ENCODE peak calls at places on chromosomes 3 and 15, in six cellular contexts. One of them, this sample, is unnamed.

GRCh38 chr15:39925112-39925830 is 5.2 kb upstream of the GPR176 start:
- DNase-seq in foreskin fibroblast: no peak
- DNase-seq in psoas muscle: no peak
- DNase-seq in HFF-Myc: no peak
- DNase-seq in IMR-90: peak
- DNase-seq in HFFc6: no peak
- DNase-seq in this sample: no peak

GRCh38 chr3:5929027-5929426 is 741.5 kb downstream of the EDEM1 start:
- DNase-seq in foreskin fibroblast: no peak
- DNase-seq in HFF-Myc: no peak
- DNase-seq in IMR-90: no peak
- DNase-seq in psoas muscle: no peak
- DNase-seq in HFFc6: no peak
- DNase-seq in this sample: no peak

GRCh38 chr15:32794973-32795372 is 77.2 kb downstream of the GREM1 start:
- DNase-seq in HFFc6: no peak
- DNase-seq in HFF-Myc: no peak
- DNase-seq in psoas muscle: no peak
- DNase-seq in foreskin fibroblast: no peak
- DNase-seq in IMR-90: peak
- DNase-seq in this sample: no peak

GRCh38 chr3:194296832-194297666 is 54.1 kb downstream of the CPN2 start:
- DNase-seq in IMR-90: no peak
- DNase-seq in psoas muscle: peak
- DNase-seq in HFFc6: no peak
- DNase-seq in HFF-Myc: no peak
- DNase-seq in foreskin fibroblast: no peak
- DNase-seq in this sample: no peak

GRCh38 chr15:84669726-84670125 is 11.7 kb upstream of the NMB start:
- DNase-seq in HFF-Myc: no peak
- DNase-seq in foreskin fibroblast: peak
- DNase-seq in HFFc6: no peak
- DNase-seq in psoas muscle: no peak
- DNase-seq in IMR-90: peak
- DNase-seq in this sample: no peak

GRCh38 chr3:132034486-132035464 is at the start of gene CPNE4:
- DNase-seq in IMR-90: peak
- DNase-seq in foreskin fibroblast: peak
- DNase-seq in psoas muscle: peak
- DNase-seq in HFF-Myc: peak
- DNase-seq in HFFc6: peak
- DNase-seq in this sample: peak

GRCh38 chr3:139655880-139656279 is 21.9 kb downstream of the NMNAT3 start:
- DNase-seq in psoas muscle: no peak
- DNase-seq in foreskin fibroblast: no peak
- DNase-seq in HFF-Myc: no peak
- DNase-seq in HFFc6: no peak
- DNase-seq in IMR-90: no peak
- DNase-seq in this sample: no peak

GRCh38 chr3:7707192-7707591 is 794.4 kb upstream of the LMCD1 start:
- DNase-seq in HFF-Myc: no peak
- DNase-seq in psoas muscle: no peak
- DNase-seq in HFFc6: no peak
- DNase-seq in IMR-90: no peak
- DNase-seq in foreskin fibroblast: no peak
- DNase-seq in this sample: no peak

GRCh38 chr15:59222906-59223579 is 16.4 kb downstream of the LDHAL6B start:
- DNase-seq in HFF-Myc: no peak
- DNase-seq in psoas muscle: no peak
- DNase-seq in foreskin fibroblast: peak
- DNase-seq in IMR-90: no peak
- DNase-seq in HFFc6: no peak
- DNase-seq in this sample: no peak

GRCh38 chr3:1172642-1173041 is 79.8 kb downstream of the CNTN6 start:
- DNase-seq in HFF-Myc: no peak
- DNase-seq in psoas muscle: no peak
- DNase-seq in foreskin fibroblast: no peak
- DNase-seq in IMR-90: no peak
- DNase-seq in HFFc6: no peak
- DNase-seq in this sample: no peak

GRCh38 chr3:9884555-9885165 is 4.6 kb upstream of the CIDEC start:
- DNase-seq in foreskin fibroblast: peak
- DNase-seq in HFF-Myc: peak
- DNase-seq in IMR-90: peak
- DNase-seq in HFFc6: peak
- DNase-seq in psoas muscle: no peak
- DNase-seq in this sample: no peak

GRCh38 chr3:133932009-133932408 is 36.3 kb upstream of the RAB6B start:
- DNase-seq in HFF-Myc: no peak
- DNase-seq in HFFc6: no peak
- DNase-seq in IMR-90: no peak
- DNase-seq in foreskin fibroblast: no peak
- DNase-seq in psoas muscle: no peak
- DNase-seq in this sample: no peak

GRCh38 chr15:45606841-45607240 is 19.7 kb downstream of the BLOC1S6 start:
- DNase-seq in IMR-90: no peak
- DNase-seq in psoas muscle: no peak
- DNase-seq in HFF-Myc: no peak
- DNase-seq in HFFc6: no peak
- DNase-seq in foreskin fibroblast: no peak
- DNase-seq in this sample: no peak

GRCh38 chr15:69919816-69920215 is 177.9 kb downstream of the TLE3 start:
- DNase-seq in IMR-90: no peak
- DNase-seq in psoas muscle: no peak
- DNase-seq in foreskin fibroblast: no peak
- DNase-seq in HFFc6: no peak
- DNase-seq in HFF-Myc: no peak
- DNase-seq in this sample: no peak

GRCh38 chr3:9147215-9147895 is 102.1 kb downstream of the SRGAP3 start:
- DNase-seq in psoas muscle: no peak
- DNase-seq in foreskin fibroblast: no peak
- DNase-seq in HFF-Myc: no peak
- DNase-seq in IMR-90: no peak
- DNase-seq in HFFc6: no peak
- DNase-seq in this sample: no peak

GRCh38 chr15:90579213-90579612 is 49.5 kb downstream of the CRTC3 start:
- DNase-seq in foreskin fibroblast: no peak
- DNase-seq in IMR-90: no peak
- DNase-seq in HFFc6: no peak
- DNase-seq in psoas muscle: no peak
- DNase-seq in HFF-Myc: no peak
- DNase-seq in this sample: no peak

GRCh38 chr3:132536442-132537153 is 60.5 kb upstream of the ACKR4 start:
- DNase-seq in psoas muscle: no peak
- DNase-seq in foreskin fibroblast: no peak
- DNase-seq in HFF-Myc: no peak
- DNase-seq in IMR-90: peak
- DNase-seq in HFFc6: peak
- DNase-seq in this sample: no peak

GRCh38 chr3:71451812-71452211 is 131.7 kb downstream of the FOXP1 start:
- DNase-seq in HFFc6: no peak
- DNase-seq in psoas muscle: no peak
- DNase-seq in HFF-Myc: no peak
- DNase-seq in IMR-90: no peak
- DNase-seq in foreskin fibroblast: no peak
- DNase-seq in this sample: no peak

GRCh38 chr3:50630916-50631315 is 14.0 kb downstream of the MAPKAPK3 start:
- DNase-seq in HFF-Myc: no peak
- DNase-seq in HFFc6: no peak
- DNase-seq in foreskin fibroblast: no peak
- DNase-seq in psoas muscle: no peak
- DNase-seq in IMR-90: no peak
- DNase-seq in this sample: no peak

GRCh38 chr3:60720696-60721228 is 530.5 kb downstream of the FHIT start:
- DNase-seq in HFF-Myc: no peak
- DNase-seq in foreskin fibroblast: no peak
- DNase-seq in psoas muscle: no peak
- DNase-seq in IMR-90: no peak
- DNase-seq in HFFc6: no peak
- DNase-seq in this sample: no peak

GRCh38 chr15:84046064-84046637 is 189.4 kb upstream of the GOLGA6L4 start:
- DNase-seq in HFF-Myc: no peak
- DNase-seq in HFFc6: no peak
- DNase-seq in psoas muscle: no peak
- DNase-seq in foreskin fibroblast: no peak
- DNase-seq in IMR-90: no peak
- DNase-seq in this sample: no peak

GRCh38 chr3:189082666-189083427 is 88.9 kb upstream of the TPRG1 start:
- DNase-seq in foreskin fibroblast: no peak
- DNase-seq in IMR-90: no peak
- DNase-seq in HFFc6: no peak
- DNase-seq in HFF-Myc: no peak
- DNase-seq in psoas muscle: no peak
- DNase-seq in this sample: no peak

GRCh38 chr3:12231481-12231880 is 57.4 kb upstream of the PPARG start:
- DNase-seq in HFF-Myc: no peak
- DNase-seq in psoas muscle: no peak
- DNase-seq in foreskin fibroblast: no peak
- DNase-seq in IMR-90: peak
- DNase-seq in HFFc6: no peak
- DNase-seq in this sample: no peak

GRCh38 chr15:41545218-41545617 is 1.2 kb upstream of the RPAP1 start:
- DNase-seq in IMR-90: no peak
- DNase-seq in HFFc6: no peak
- DNase-seq in foreskin fibroblast: no peak
- DNase-seq in psoas muscle: no peak
- DNase-seq in HFF-Myc: no peak
- DNase-seq in this sample: no peak

GRCh38 chr3:128366136-128366535 is 100.6 kb downstream of the DNAJB8 start:
- DNase-seq in psoas muscle: peak
- DNase-seq in foreskin fibroblast: no peak
- DNase-seq in HFF-Myc: no peak
- DNase-seq in IMR-90: no peak
- DNase-seq in HFFc6: no peak
- DNase-seq in this sample: no peak

GRCh38 chr3:128364808-128365360 is 101.8 kb downstream of the DNAJB8 start:
- DNase-seq in HFFc6: no peak
- DNase-seq in foreskin fibroblast: no peak
- DNase-seq in psoas muscle: no peak
- DNase-seq in IMR-90: no peak
- DNase-seq in HFF-Myc: no peak
- DNase-seq in this sample: no peak

GRCh38 chr3:128362026-128362965 is 104.4 kb downstream of the DNAJB8 start:
- DNase-seq in psoas muscle: no peak
- DNase-seq in HFFc6: no peak
- DNase-seq in HFF-Myc: no peak
- DNase-seq in IMR-90: no peak
- DNase-seq in foreskin fibroblast: no peak
- DNase-seq in this sample: no peak

GRCh38 chr3:128366652-128367051 is 100.0 kb downstream of the DNAJB8 start:
- DNase-seq in HFF-Myc: no peak
- DNase-seq in HFFc6: no peak
- DNase-seq in foreskin fibroblast: no peak
- DNase-seq in psoas muscle: no peak
- DNase-seq in IMR-90: no peak
- DNase-seq in this sample: no peak

DNA sequence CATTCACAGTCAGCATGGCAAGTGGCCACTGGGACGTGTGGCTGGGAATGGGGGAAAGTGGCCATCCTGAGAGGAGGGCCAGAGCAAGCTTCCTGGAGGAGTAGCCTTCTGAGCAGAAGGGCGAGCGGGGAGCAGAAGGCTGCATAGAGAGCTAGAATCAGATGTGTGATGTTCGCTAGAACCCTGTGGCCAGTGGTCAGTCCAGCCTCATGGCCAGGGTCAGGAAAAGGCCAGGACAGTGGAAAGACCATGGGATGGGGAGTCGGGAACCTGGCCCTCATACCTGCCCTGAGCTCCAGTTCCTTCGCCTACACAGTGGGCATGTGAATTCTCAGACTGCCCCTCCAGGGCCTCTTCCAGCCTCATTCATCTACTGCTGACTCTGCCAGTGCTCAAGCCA is 102.4 kb downstream of the DNAJB8 start:
- DNase-seq in IMR-90: no peak
- DNase-seq in psoas muscle: no peak
- DNase-seq in foreskin fibroblast: no peak
- DNase-seq in HFFc6: no peak
- DNase-seq in HFF-Myc: no peak
- DNase-seq in this sample: no peak
- TF ChIP-seq CTCF in IMR-90: no peak
- TF ChIP-seq CTCF in psoas muscle: no peak
- TF ChIP-seq CTCF in foreskin fibroblast: no peak
- TF ChIP-seq CTCF in HFFc6: no peak
- TF ChIP-seq CTCF in HFF-Myc: no peak
- TF ChIP-seq CTCF in this sample: no peak

GRCh38 chr3:170062769-170063168 is 25.0 kb downstream of the GPR160 start:
- DNase-seq in foreskin fibroblast: no peak
- DNase-seq in psoas muscle: no peak
- DNase-seq in HFF-Myc: no peak
- DNase-seq in IMR-90: no peak
- DNase-seq in HFFc6: no peak
- DNase-seq in this sample: no peak
- TF ChIP-seq CTCF in foreskin fibroblast: peak
- TF ChIP-seq CTCF in psoas muscle: no peak
- TF ChIP-seq CTCF in HFF-Myc: peak
- TF ChIP-seq CTCF in IMR-90: no peak
- TF ChIP-seq CTCF in HFFc6: peak
- TF ChIP-seq CTCF in this sample: no peak

GRCh38 chr3:146746190-146746589 is 141.0 kb upstream of the PLSCR5 start:
- DNase-seq in HFF-Myc: peak
- DNase-seq in IMR-90: peak
- DNase-seq in psoas muscle: no peak
- DNase-seq in foreskin fibroblast: peak
- DNase-seq in HFFc6: peak
- DNase-seq in this sample: no peak

GRCh38 chr3:146747051-146747450 is 141.9 kb upstream of the PLSCR5 start:
- DNase-seq in foreskin fibroblast: no peak
- DNase-seq in IMR-90: no peak
- DNase-seq in HFFc6: no peak
- DNase-seq in HFF-Myc: no peak
- DNase-seq in psoas muscle: no peak
- DNase-seq in this sample: no peak

GRCh38 chr3:146750196-146750595 is 145.1 kb upstream of the PLSCR5 start:
- DNase-seq in HFFc6: peak
- DNase-seq in psoas muscle: no peak
- DNase-seq in IMR-90: peak
- DNase-seq in foreskin fibroblast: peak
- DNase-seq in HFF-Myc: peak
- DNase-seq in this sample: no peak

DNA sequence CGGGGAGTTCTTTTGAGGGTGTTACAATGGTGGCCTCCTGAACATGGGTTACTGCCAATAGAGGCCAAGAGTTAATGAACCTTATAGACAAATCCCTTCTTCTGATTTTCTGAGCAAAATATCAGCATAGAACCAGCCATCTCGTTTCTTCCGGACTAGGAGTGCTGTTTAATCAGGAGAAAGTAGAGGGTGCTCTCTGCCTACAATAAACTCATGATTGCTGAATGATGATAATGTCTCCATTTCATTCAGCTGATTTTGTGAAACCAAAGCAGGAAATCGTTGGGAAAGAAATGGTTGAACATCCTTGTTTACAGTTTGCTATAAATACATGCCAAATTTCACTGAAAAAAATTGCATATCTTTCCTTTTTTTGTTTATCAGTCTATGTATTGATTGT is 142.8 kb upstream of the PLSCR5 start:
- DNase-seq in foreskin fibroblast: peak
- DNase-seq in psoas muscle: no peak
- DNase-seq in HFF-Myc: peak
- DNase-seq in HFFc6: peak
- DNase-seq in IMR-90: peak
- DNase-seq in this sample: no peak
- TF ChIP-seq CTCF in foreskin fibroblast: peak
- TF ChIP-seq CTCF in psoas muscle: no peak
- TF ChIP-seq CTCF in HFF-Myc: peak
- TF ChIP-seq CTCF in HFFc6: peak
- TF ChIP-seq CTCF in IMR-90: peak
- TF ChIP-seq CTCF in this sample: no peak

GRCh38 chr15:65101891-65102708 is 12.9 kb downstream of the UBAP1L start:
- DNase-seq in IMR-90: no peak
- DNase-seq in HFFc6: no peak
- DNase-seq in psoas muscle: no peak
- DNase-seq in foreskin fibroblast: no peak
- DNase-seq in HFF-Myc: no peak
- DNase-seq in this sample: no peak
- TF ChIP-seq CTCF in IMR-90: no peak
- TF ChIP-seq CTCF in HFFc6: peak
- TF ChIP-seq CTCF in psoas muscle: no peak
- TF ChIP-seq CTCF in foreskin fibroblast: no peak
- TF ChIP-seq CTCF in HFF-Myc: no peak
- TF ChIP-seq CTCF in this sample: no peak

This sample was measured in GM10248.